ENCODE peak calls at places on chromosomes 12 and 14, in ten cellular contexts. N, D, O, E, Z, I, Y, V, F and R are unnamed samples.

GRCh38 chr12:116087399-116087798 is 190.1 kb downstream of the MED13L start:
- DNase-seq in V (no peak), O (no peak), N (no peak), D (no peak), E (peak; percentile 34), I (no peak), F (no peak), Z (no peak), Y (no peak), R (no peak)

GRCh38 chr12:63317447-63317846 is 166.4 kb upstream of the AVPR1A start:
- DNase-seq in Y (no peak), V (no peak), E (no peak), O (no peak), Z (no peak), N (no peak), F (no peak), D (no peak), I (no peak), R (no peak)

GRCh38 chr14:79735121-79735520 is 476.2 kb downstream of the DIO2 start:
- DNase-seq in E (no peak), Z (no peak), Y (no peak), N (no peak), I (no peak), F (no peak), V (no peak), O (no peak), D (no peak), R (peak; percentile 13)

GRCh38 chr14:51447411-51447810 is 204.3 kb upstream of the FRMD6 start:
- DNase-seq in D (no peak), I (no peak), O (no peak), N (no peak), V (no peak), Y (no peak), Z (no peak), F (no peak), E (no peak), R (no peak)

GRCh38 chr12:63919758-63920157 is 75.3 kb downstream of the SRGAP1 start:
- DNase-seq in O (no peak), Y (peak; percentile 36), E (no peak), N (no peak), V (no peak), Z (no peak), F (no peak), D (no peak), I (no peak), R (peak; percentile 38)

GRCh38 chr12:108201808-108202207 is 72.7 kb downstream of the WSCD2 start:
- DNase-seq in N (no peak), O (no peak), E (no peak), Z (no peak), F (no peak), V (no peak), Y (no peak), I (no peak), D (no peak), R (no peak)

GRCh38 chr12:12070674-12071661 is at the start of gene BCL2L14:
- DNase-seq in I (no peak), V (no peak), N (no peak), O (no peak), Y (peak; percentile 12), F (no peak), E (no peak), D (no peak), Z (peak; percentile 27), R (no peak)

GRCh38 chr12:117486840-117487659 is 125.6 kb upstream of the NOS1 start:
- DNase-seq in V (no peak), I (peak; percentile 45), F (peak; percentile 22), Y (peak; percentile 79), Z (peak; percentile 78), O (peak; percentile 98), D (no peak), N (no peak), E (no peak), R (peak; percentile 50)

GRCh38 chr12:18690653-18691052 is 47.2 kb downstream of the PLCZ1 start:
- DNase-seq in N (no peak), E (no peak), D (no peak), I (no peak), Z (peak; percentile 37), V (no peak), O (peak; percentile 31), F (no peak), Y (peak; percentile 94), R (peak; percentile 91)

GRCh38 chr12:87756111-87756510 is 273.1 kb downstream of the C12orf50 start:
- DNase-seq in Z (no peak), F (no peak), N (no peak), E (no peak), Y (peak; percentile 58), O (peak; percentile 86), I (no peak), D (no peak), V (no peak), R (peak; percentile 92)